ENCODE peak calls at places on chromosomes 12 and 14, in ten cellular contexts. C, U, J, O, F, A, I, L, K and M are unnamed samples.

GRCh38 chr12:91778938-91779400 is 366.7 kb downstream of the BTG1 start:
- DNase-seq in L (peak; percentile 83), J (no peak), C (no peak), K (peak; percentile 13), F (no peak), A (peak; percentile 88), O (peak; percentile 95), I (no peak), U (peak; percentile 50), M (peak; percentile 65)

GRCh38 chr14:21978184-21978998 is 304.8 kb upstream of the OR4E1 start:
- DNase-seq in A (peak; percentile 15), I (no peak), L (peak; percentile 30), J (peak; percentile 53), C (peak; percentile 51), O (peak; percentile 59), K (no peak), U (no peak), F (peak; percentile 68), M (peak; percentile 59)

GRCh38 chr14:68240388-68240787 is 420.8 kb downstream of the RAD51B start:
- DNase-seq in C (no peak), O (no peak), L (no peak), U (no peak), I (no peak), J (no peak), A (no peak), K (no peak), F (no peak), M (no peak)

GRCh38 chr14:94665121-94665520 is 52.9 kb downstream of the SERPINA3 start:
- DNase-seq in L (peak; percentile 76), F (no peak), K (no peak), A (peak; percentile 80), U (no peak), J (no peak), C (no peak), I (no peak), O (no peak), M (no peak)

GRCh38 chr14:75298187-75298985 is 19.8 kb downstream of the FOS start:
- DNase-seq in U (peak; percentile 88), F (no peak), O (no peak), J (no peak), A (no peak), K (peak; percentile 66), C (peak; percentile 89), I (no peak), L (peak; percentile 91), M (no peak)

GRCh38 chr14:93007225-93007997 is 84.5 kb downstream of the CHGA start:
- DNase-seq in C (peak; percentile 69), U (no peak), F (no peak), A (peak; percentile 76), K (peak; percentile 45), I (peak; percentile 41), O (no peak), L (peak; percentile 49), J (no peak), M (no peak)

GRCh38 chr12:132384916-132385315 is 55.5 kb upstream of the GALNT9 start:
- DNase-seq in J (no peak), L (no peak), U (no peak), F (no peak), I (no peak), C (no peak), K (no peak), A (no peak), O (no peak), M (no peak)

GRCh38 chr14:60092516-60092915 is 793 bp downstream of the PCNX4 start:
- DNase-seq in U (no peak), F (peak; percentile 13), A (peak; percentile 41), J (no peak), I (no peak), O (peak; percentile 9), C (no peak), L (peak; percentile 55), K (peak; percentile 24), M (peak; percentile 17)

GRCh38 chr14:59389936-59390335 is 75.2 kb downstream of the GPR135 start:
- DNase-seq in K (no peak), U (no peak), C (no peak), L (no peak), O (no peak), J (no peak), I (no peak), A (peak; percentile 25), F (no peak), M (no peak)

GRCh38 chr12:123655420-123655819 is 15.5 kb upstream of the TCTN2 start:
- DNase-seq in L (no peak), U (no peak), C (no peak), O (no peak), I (no peak), J (no peak), A (no peak), K (no peak), F (no peak), M (peak; percentile 47)

GRCh38 chr12:7444076-7444475 is at the start of gene CD163L1:
- DNase-seq in J (no peak), A (no peak), U (no peak), I (no peak), L (no peak), C (no peak), O (no peak), F (no peak), K (no peak), M (no peak)

GRCh38 chr12:97063292-97063935 is 156.4 kb downstream of the NEDD1 start:
- DNase-seq in C (no peak), K (no peak), J (no peak), U (no peak), L (no peak), O (no peak), A (no peak), I (no peak), F (no peak), M (no peak)

GRCh38 chr12:62008703-62009102 is 251.5 kb upstream of the USP15 start:
- DNase-seq in C (no peak), O (no peak), U (no peak), L (no peak), K (no peak), J (no peak), F (no peak), I (no peak), A (no peak), M (no peak)

GRCh38 chr14:99728231-99728920 is 44.3 kb downstream of the CYP46A1 start:
- DNase-seq in K (peak; percentile 8), J (no peak), A (no peak), O (no peak), I (peak; percentile 58), U (no peak), C (peak; percentile 32), F (no peak), L (no peak), M (no peak)

DNA sequence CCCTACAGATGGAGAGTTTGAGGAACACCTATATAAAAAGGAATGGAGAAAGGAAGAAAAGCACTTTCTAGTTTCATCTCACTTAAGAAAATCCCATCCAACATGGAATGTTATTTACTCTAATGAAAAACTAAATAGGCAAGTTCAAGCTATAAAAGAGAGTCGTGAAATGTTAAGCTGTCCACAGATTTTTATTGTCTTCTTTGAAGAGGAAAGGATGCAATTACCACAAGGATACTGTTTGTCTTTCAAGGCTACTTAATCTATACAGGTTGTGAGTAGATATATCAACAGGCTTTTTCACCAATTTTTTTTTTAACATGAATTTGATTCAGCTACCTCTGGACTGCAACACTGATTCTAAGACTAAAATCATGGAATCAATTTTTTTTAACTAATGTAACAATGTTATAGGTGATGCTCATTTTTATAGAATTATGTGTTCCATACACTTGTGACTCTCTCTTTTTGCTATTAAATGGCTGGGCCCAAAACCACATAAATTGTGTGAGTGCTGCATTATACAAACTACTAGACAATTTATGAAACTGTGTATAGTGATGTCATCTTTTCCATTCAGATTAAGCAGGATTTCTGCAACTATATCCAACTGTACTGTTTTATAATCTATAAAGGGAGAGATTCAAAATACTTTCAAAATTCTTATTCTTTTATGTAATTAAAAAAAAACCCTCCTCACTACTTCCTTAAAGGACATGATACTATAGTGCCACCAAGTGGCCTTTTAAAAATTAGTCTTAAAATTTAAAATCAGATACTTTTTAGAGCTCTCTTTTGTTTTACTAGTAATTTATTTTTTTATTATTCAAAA is 26.7 kb upstream of the BMAL2 start:
- DNase-seq in O (peak; percentile 60), F (no peak), J (no peak), C (no peak), A (peak; percentile 65), I (no peak), U (no peak), K (no peak), L (peak; percentile 78), M (no peak)
- TF ChIP-seq CTCF in O (peak; percentile 52), F (peak; percentile 61), J (peak; percentile 88), C (peak; percentile 57), A (peak; percentile 64), I (peak; percentile 42), U (no peak), K (peak; percentile 72), L (peak; percentile 33), M (no peak)

GRCh38 chr12:13082866-13083265 is 20.6 kb downstream of the GSG1 start:
- DNase-seq in J (no peak), A (no peak), C (no peak), I (no peak), K (no peak), O (no peak), F (no peak), L (no peak), U (no peak), M (no peak)
- TF ChIP-seq CTCF in J (no peak), A (no peak), C (no peak), I (no peak), K (no peak), O (no peak), F (no peak), L (no peak), U (no peak), M (no peak)

DNA sequence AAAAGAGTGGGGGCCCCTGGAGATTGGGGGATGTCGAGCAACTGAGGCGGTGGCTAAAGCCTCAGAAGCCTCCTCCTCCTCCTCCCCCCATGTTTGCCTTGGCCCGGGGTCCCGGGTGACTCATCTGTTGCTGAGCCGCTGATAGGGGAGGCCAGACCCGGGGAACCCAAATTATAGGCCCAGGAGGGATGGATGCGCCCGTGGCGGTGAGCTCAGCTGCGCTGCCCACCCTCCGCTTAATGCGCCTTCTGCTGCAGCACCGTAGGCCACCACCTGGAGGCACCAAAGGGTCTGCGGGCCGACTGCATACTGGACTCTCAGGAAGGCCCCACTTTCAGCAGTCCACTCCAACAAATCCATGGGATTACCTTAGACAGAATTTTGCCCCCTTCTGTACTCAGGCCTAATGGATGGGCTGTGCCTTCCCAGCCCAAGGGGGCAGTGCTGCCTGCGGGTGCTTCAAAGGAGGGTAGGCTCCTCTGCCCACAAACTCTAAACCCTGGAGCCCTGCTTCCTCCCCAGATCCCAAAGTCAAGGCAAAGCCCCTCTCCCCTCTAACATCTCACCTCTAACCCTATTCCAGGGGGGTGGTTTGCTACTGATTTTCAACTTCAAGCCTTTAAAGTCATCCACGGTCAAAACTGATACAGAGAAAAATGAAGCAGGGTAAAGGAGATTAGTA is 2.6 kb upstream of the WNT10B start:
- DNase-seq in O (no peak), U (no peak), F (peak; percentile 86), I (no peak), L (peak; percentile 66), A (peak; percentile 54), C (peak; percentile 62), J (peak; percentile 71), K (peak; percentile 39), M (peak; percentile 67)
- TF ChIP-seq CTCF in O (peak; percentile 53), U (no peak), F (peak; percentile 72), I (peak; percentile 50), L (peak; percentile 74), A (peak; percentile 60), C (peak; percentile 62), J (peak; percentile 66), K (peak; percentile 45), M (peak; percentile 70)

DNA sequence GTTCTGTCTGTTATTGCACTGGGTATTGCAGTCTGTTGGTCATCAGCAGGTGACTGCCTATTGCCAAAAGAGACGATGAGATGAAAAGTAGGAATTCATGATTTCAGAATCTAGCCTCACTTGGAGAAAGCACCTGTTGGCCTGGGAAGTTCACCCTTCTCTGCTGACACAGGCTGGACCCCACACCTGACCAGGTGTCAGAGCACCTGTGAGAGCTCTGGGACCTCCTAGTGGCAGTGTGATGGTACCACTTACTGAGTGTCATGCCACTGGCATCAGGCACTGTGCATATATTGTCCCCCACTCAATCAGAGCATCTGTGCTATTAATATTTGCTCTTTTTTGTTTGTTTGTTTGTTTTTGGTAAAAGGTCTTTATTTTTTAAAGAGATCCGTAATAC is 68.0 kb downstream of the RASSF3 start:
- DNase-seq in C (no peak), F (no peak), K (no peak), U (no peak), I (no peak), O (peak; percentile 48), A (no peak), J (no peak), L (no peak), M (no peak)
- TF ChIP-seq CTCF in C (no peak), F (no peak), K (no peak), U (no peak), I (peak; percentile 11), O (peak; percentile 51), A (no peak), J (no peak), L (no peak), M (no peak)